ENCODE peak calls at places on chromosomes 3 and 15, in six cellular contexts. M is psoas muscle; P is GM23338; B is CD8-positive, alpha-beta memory T cell; W is cardiac muscle cell; H is CD4-positive, CD25-positive, alpha-beta regulatory T cell. G is an unnamed sample.
A peak's percentile ranks its signal among the peaks of the same experiment; 100 is the strongest.

GRCh38 chr3:45216210-45216609 is 9.9 kb downstream of the TMEM158 start:
- DNase-seq in H (no peak), W (no peak), B (no peak), P (no peak), M (no peak), G (no peak)

GRCh38 chr3:178684881-178685590 is 148.8 kb downstream of the KCNMB2 start:
- DNase-seq in H (no peak), B (no peak), M (no peak), W (peak; percentile 70), P (peak; percentile 64), G (no peak)

GRCh38 chr15:66765478-66766281 is 63.6 kb downstream of the SMAD6 start:
- DNase-seq in M (no peak), P (no peak), B (no peak), W (no peak), H (no peak), G (no peak)

GRCh38 chr3:183211390-183211789 is 41.7 kb upstream of the B3GNT5 start:
- DNase-seq in M (peak; percentile 38), B (no peak), H (no peak), W (no peak), P (no peak), G (no peak)

GRCh38 chr3:184227481-184227935 is 1.9 kb upstream of the VWA5B2 start:
- DNase-seq in H (peak; percentile 54), P (peak; percentile 72), M (no peak), B (peak; percentile 38), W (peak; percentile 37), G (peak; percentile 57)

GRCh38 chr3:81087607-81088006 is 673.8 kb downstream of the GBE1 start:
- DNase-seq in B (no peak), M (no peak), P (no peak), W (no peak), H (no peak), G (no peak)

GRCh38 chr3:14774431-14774830 is 44.3 kb upstream of the FGD5 start:
- DNase-seq in B (no peak), P (no peak), W (no peak), H (no peak), M (no peak), G (no peak)

GRCh38 chr15:99114511-99115299 is 9.8 kb downstream of the SYNM start:
- DNase-seq in W (no peak), B (no peak), H (no peak), M (no peak), P (no peak), G (no peak)

GRCh38 chr15:67992834-67993233 is 61.3 kb upstream of the PIAS1 start:
- DNase-seq in M (no peak), H (no peak), W (no peak), P (no peak), B (no peak), G (no peak)

GRCh38 chr3:71423151-71423906 is 160.2 kb downstream of the FOXP1 start:
- DNase-seq in H (no peak), M (no peak), W (no peak), P (no peak), B (no peak), G (no peak)

GRCh38 chr3:150129181-150129580 is 158.5 kb upstream of the PFN2 start:
- DNase-seq in B (no peak), M (no peak), W (no peak), H (no peak), P (no peak), G (no peak)

GRCh38 chr15:58980351-58980939 is 7.0 kb upstream of the RNF111 start:
- DNase-seq in B (no peak), H (peak; percentile 81), W (peak; percentile 27), P (peak; percentile 52), M (no peak), G (peak; percentile 47)

GRCh38 chr3:172803489-172803888 is 53.0 kb downstream of the ECT2 start:
- DNase-seq in H (peak; percentile 6), W (no peak), P (no peak), M (no peak), B (no peak), G (no peak)

DNA sequence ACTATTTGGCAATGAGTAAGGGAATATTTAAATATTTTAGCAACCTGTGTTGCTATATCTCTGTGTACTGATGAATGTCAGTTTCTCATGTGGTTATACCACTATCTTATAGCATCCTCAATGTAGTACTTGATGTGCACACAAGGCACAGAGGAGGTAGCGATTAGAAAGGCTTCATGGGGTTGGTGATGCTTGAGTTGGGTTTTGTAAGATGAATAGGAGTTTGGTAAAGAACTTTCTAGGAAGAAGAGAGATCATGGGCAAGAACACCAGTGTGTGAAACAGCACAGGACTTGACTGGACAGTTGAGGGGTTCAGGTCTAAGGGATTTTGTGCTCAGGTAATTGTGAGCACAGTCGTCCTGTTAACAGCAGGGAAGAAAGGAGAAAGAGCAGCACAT is 38.1 kb downstream of the LPP start:
- DNase-seq in H (no peak), M (no peak), W (no peak), P (no peak), B (no peak), G (no peak)
- H3K27ac ChIP-seq in H (no peak overlapping the region), M (no peak overlapping the region), W (no peak overlapping the region), P (no peak overlapping the region), B (no peak overlapping the region), G (no peak overlapping the region)

GRCh38 chr3:12751548-12751947 is 7.5 kb downstream of the TMEM40 start:
- DNase-seq in P (no peak), B (no peak), W (no peak), H (no peak), M (no peak), G (no peak)

GRCh38 chr3:12752111-12752510 is 6.9 kb downstream of the TMEM40 start:
- DNase-seq in P (no peak), B (no peak), M (no peak), W (no peak), H (no peak), G (no peak)

GRCh38 chr3:12748477-12748876 is 10.6 kb downstream of the TMEM40 start:
- DNase-seq in M (no peak), H (no peak), B (no peak), P (no peak), W (no peak), G (no peak)

GRCh38 chr3:12750658-12751071 is 8.4 kb downstream of the TMEM40 start:
- DNase-seq in P (no peak), H (peak; percentile 31), B (no peak), M (peak; percentile 32), W (no peak), G (no peak)

GRCh38 chr3:12750223-12750622 is 8.8 kb downstream of the TMEM40 start:
- DNase-seq in P (no peak), M (peak; percentile 45), B (no peak), H (no peak), W (peak; percentile 51), G (no peak)
- H3K27ac ChIP-seq in P (no peak overlapping the region), M (peak overlapping the region; percentile 88), B (no peak overlapping the region), H (no peak overlapping the region), W (no peak overlapping the region), G (no peak overlapping the region)

DNA sequence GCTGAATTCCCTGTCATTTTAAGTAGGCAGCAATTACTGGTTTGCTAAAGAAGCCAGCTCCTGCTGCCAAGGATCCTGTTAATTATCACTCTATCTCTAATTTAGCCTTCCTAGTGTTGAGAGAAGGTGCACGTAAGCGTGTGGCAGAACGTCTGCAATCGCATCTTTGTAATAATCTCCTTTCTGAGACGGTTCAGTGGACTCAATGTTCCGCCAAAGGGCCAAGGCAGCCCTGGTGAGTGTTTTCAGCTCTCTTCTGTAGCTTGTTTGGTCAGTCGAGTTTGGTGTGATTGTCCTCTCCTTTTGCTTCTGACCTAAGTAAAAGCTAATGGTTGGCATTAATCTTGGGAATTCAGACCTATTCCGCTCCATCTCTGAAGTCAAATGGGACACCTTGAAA is 24.2 kb downstream of the MITF start:
- DNase-seq in P (no peak), B (no peak), M (no peak), W (no peak), H (no peak), G (no peak)
- H3K27ac ChIP-seq in P (no peak overlapping the region), B (no peak overlapping the region), M (peak overlapping the region; percentile 61), W (peak overlapping the region; percentile 27), H (no peak overlapping the region), G (no peak overlapping the region)

GRCh38 chr3:61530355-61530754 is 31.0 kb upstream of the PTPRG start:
- DNase-seq in W (peak; percentile 63), B (no peak), M (no peak), P (peak; percentile 85), H (peak; percentile 48), G (no peak)

GRCh38 chr3:61524933-61525332 is 36.4 kb upstream of the PTPRG start:
- DNase-seq in H (no peak), W (peak; percentile 58), P (no peak), B (no peak), M (no peak), G (no peak)

GRCh38 chr3:61522629-61523028 is 38.7 kb upstream of the PTPRG start:
- DNase-seq in P (no peak), B (no peak), W (peak; percentile 26), M (no peak), H (no peak), G (no peak)

GRCh38 chr3:61527011-61527410 is 34.4 kb upstream of the PTPRG start:
- DNase-seq in P (no peak), B (no peak), W (no peak), M (no peak), H (no peak), G (no peak)

GRCh38 chr3:61526307-61526706 is 35.1 kb upstream of the PTPRG start:
- DNase-seq in B (no peak), P (no peak), H (no peak), W (no peak), M (no peak), G (no peak)
- H3K27ac ChIP-seq in B (no peak overlapping the region), P (no peak overlapping the region), H (no peak overlapping the region), W (no peak overlapping the region), M (no peak overlapping the region), G (no peak overlapping the region)

DNA sequence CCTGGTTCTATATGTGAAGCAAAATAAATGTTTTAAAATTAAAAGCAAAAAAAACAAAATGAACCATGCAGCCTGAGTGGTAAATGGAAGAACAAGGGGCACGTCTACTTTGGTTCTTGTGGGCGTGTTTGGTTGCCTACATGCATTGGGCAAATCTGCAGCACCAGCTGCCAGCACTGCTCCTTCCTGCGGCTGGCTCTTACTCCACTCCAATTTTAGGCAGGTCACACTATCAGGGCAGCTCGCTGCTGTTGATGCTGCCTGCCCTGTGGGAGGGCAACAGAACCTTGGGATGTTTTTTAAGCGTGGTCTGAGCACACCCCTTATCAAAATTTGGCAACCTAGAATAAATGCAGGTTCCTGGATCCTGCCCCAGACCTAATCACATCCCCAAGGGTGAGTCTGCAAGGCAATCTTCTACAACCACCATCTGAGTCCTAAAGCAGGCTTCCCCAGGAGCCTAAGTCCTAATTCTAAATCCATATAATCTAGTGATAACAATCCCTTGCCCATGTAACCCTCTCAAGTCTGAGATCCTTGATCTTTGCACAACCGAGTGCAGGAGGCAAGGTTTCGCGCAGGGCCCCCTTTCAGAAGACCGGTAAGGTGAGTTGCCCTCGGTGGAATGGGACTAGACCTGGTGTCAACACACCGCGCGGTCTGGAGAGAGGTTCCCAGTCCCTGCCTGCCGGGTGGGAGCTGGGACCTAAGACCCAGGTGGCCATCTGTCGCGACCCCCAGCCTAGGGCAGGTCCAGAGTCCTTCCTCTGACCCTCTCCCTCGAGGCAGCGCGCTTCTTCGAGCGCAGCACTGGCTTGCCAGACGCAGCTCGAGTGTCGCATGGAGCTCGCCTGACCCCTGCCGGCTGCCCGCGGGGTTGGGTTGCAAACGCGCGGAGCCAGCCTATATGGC is 15.9 kb downstream of the IVD start:
- DNase-seq in H (peak; percentile 78), B (peak; percentile 70), P (peak; percentile 89), W (peak; percentile 80), M (peak; percentile 81), G (peak; percentile 74)
- H3K27ac ChIP-seq in H (no peak overlapping the region), B (no peak overlapping the region), P (peak overlapping the region; percentile 18), W (no peak overlapping the region), M (peak overlapping the region; percentile 33), G (no peak overlapping the region)

GRCh38 chr15:64599226-64599625 is 138.8 kb downstream of the ZNF609 start:
- DNase-seq in B (no peak), W (no peak), P (no peak), M (no peak), H (no peak), G (no peak)
- H3K27ac ChIP-seq in B (no peak overlapping the region), W (no peak overlapping the region), P (no peak overlapping the region), M (no peak overlapping the region), H (no peak overlapping the region), G (no peak overlapping the region)

G was measured in CD4-positive, alpha-beta memory T cell.